ENCODE peak calls at places on chromosomes 6 and 20, in eight cellular contexts. F is heart right ventricle; Z is AML-193; D is GM10248; W is CD4-positive, alpha-beta memory T cell; Y is IMR-90; P is NCI-H146; U is EL. L is an unnamed sample.

GRCh38 chr6:75467906-75468460 is 25.6 kb downstream of the FILIP1 start:
- DNase-seq in F (no peak), Z (no peak), D (no peak), W (no peak), Y (no peak), P (no peak), U (no peak), L (no peak)

GRCh38 chr20:45592574-45593189 is 13.6 kb upstream of the WFDC8 start:
- DNase-seq in F (no peak), Z (peak), D (peak), W (peak), Y (peak), P (peak), U (peak), L (no peak)

GRCh38 chr6:14987490-14987889 is 258.4 kb upstream of the JARID2 start:
- DNase-seq in F (no peak), Z (no peak), D (no peak), W (no peak), Y (no peak), P (no peak), U (no peak), L (no peak)

GRCh38 chr6:81700414-81700813 is 52.1 kb downstream of the TENT5A start:
- DNase-seq in F (no peak), Z (no peak), D (no peak), W (no peak), Y (no peak), P (no peak), U (peak), L (no peak)

GRCh38 chr6:169141706-169142705 is 111.6 kb downstream of the THBS2 start:
- DNase-seq in F (peak), Z (no peak), D (no peak), W (no peak), Y (peak), P (no peak), U (no peak), L (no peak)

GRCh38 chr20:2114990-2115681 is 13.5 kb downstream of the STK35 start:
- DNase-seq in F (peak), Z (no peak), D (no peak), W (no peak), Y (peak), P (no peak), U (no peak), L (no peak)

GRCh38 chr6:2181567-2181966 is 63.8 kb downstream of the GMDS start:
- DNase-seq in F (no peak), Z (no peak), D (no peak), W (no peak), Y (no peak), P (no peak), U (no peak), L (no peak)

GRCh38 chr6:79250107-79250514 is 15.6 kb upstream of the HMGN3 start:
- DNase-seq in F (no peak), Z (peak), D (peak), W (peak), Y (no peak), P (peak), U (no peak), L (peak)

GRCh38 chr6:137283940-137284910 is 65.0 kb upstream of the IFNGR1 start:
- DNase-seq in F (no peak), Z (no peak), D (peak), W (no peak), Y (peak), P (no peak), U (no peak), L (peak)

GRCh38 chr20:10735195-10735949 is 61.6 kb upstream of the JAG1 start:
- DNase-seq in F (peak), Z (no peak), D (no peak), W (no peak), Y (peak), P (no peak), U (no peak), L (no peak)

GRCh38 chr6:159842035-159842434 is 42.0 kb downstream of the PNLDC1 start:
- DNase-seq in F (no peak), Z (peak), D (no peak), W (no peak), Y (no peak), P (no peak), U (no peak), L (no peak)

GRCh38 chr6:150567823-150568383 is 31.8 kb upstream of the PLEKHG1 start:
- DNase-seq in F (peak), Z (no peak), D (no peak), W (no peak), Y (no peak), P (peak), U (peak), L (no peak)

GRCh38 chr6:112188906-112189305 is 65.5 kb downstream of the LAMA4 start:
- DNase-seq in F (no peak), Z (no peak), D (no peak), W (no peak), Y (peak), P (no peak), U (peak), L (no peak)

GRCh38 chr6:2432258-2432657 is 186.9 kb upstream of the GMDS start:
- DNase-seq in F (no peak), Z (no peak), D (no peak), W (no peak), Y (peak), P (no peak), U (peak), L (no peak)

GRCh38 chr20:60137657-60138245 is 179.5 kb downstream of the CDH26 start:
- DNase-seq in F (no peak), Z (peak), D (peak), W (peak), Y (peak), P (peak), U (peak), L (peak)

GRCh38 chr6:154705471-154706113 is 27.6 kb upstream of the SCAF8 start:
- DNase-seq in F (no peak), Z (no peak), D (no peak), W (no peak), Y (no peak), P (no peak), U (peak), L (no peak)

GRCh38 chr20:12058201-12058600 is 140.5 kb downstream of the BTBD3 start:
- DNase-seq in F (no peak), Z (no peak), D (no peak), W (no peak), Y (no peak), P (no peak), U (no peak), L (no peak)

GRCh38 chr6:43992783-43993505 is 134.3 kb downstream of the MRPL14 start:
- DNase-seq in F (peak), Z (no peak), D (no peak), W (no peak), Y (no peak), P (peak), U (no peak), L (no peak)

GRCh38 chr6:157632821-157633220 is 190.2 kb upstream of the SNX9 start:
- DNase-seq in F (no peak), Z (no peak), D (no peak), W (no peak), Y (peak), P (no peak), U (peak), L (no peak)

GRCh38 chr20:14303106-14303505 is 34.3 kb downstream of the FLRT3 start:
- DNase-seq in F (no peak), Z (no peak), D (no peak), W (no peak), Y (no peak), P (no peak), U (no peak), L (no peak)

L was measured in GM06990.